ENCODE peak calls at places on chromosome 14, in seven cellular contexts. A, Q, E, P, J, M and Z are unnamed samples.

GRCh38 chr14:22848391-22849164 is 12.2 kb downstream of the MMP14 start:
- DNase-seq in Q (peak; percentile 75), J (peak; percentile 98), P (peak; percentile 61), M (peak; percentile 82), A (no peak), E (peak; percentile 93), Z (peak; percentile 98)

GRCh38 chr14:91410781-91411536 is 6.7 kb downstream of the CCDC88C start:
- DNase-seq in P (no peak), M (no peak), J (no peak), E (no peak), Q (no peak), A (no peak), Z (no peak)

GRCh38 chr14:89308232-89308959 is 108.6 kb downstream of the FOXN3 start:
- DNase-seq in P (peak; percentile 44), Q (no peak), M (no peak), E (no peak), J (peak; percentile 35), A (no peak), Z (peak; percentile 40)

GRCh38 chr14:72513994-72514659 is 379.8 kb downstream of the DPF3 start:
- DNase-seq in M (no peak), A (peak; percentile 22), E (no peak), Q (no peak), J (peak; percentile 69), P (no peak), Z (peak; percentile 63)

GRCh38 chr14:40850191-40850590 is 756.5 kb upstream of the LRFN5 start:
- DNase-seq in M (no peak), E (no peak), P (no peak), J (no peak), Q (no peak), A (no peak), Z (no peak)

GRCh38 chr14:20684662-20685456 is 499 bp downstream of the RNASE4 start:
- DNase-seq in M (no peak), E (no peak), A (no peak), J (peak; percentile 74), P (no peak), Q (peak; percentile 77), Z (no peak)

GRCh38 chr14:55109846-55110245 is 19.2 kb upstream of the LGALS3 start:
- DNase-seq in J (no peak), Q (no peak), M (no peak), E (no peak), A (no peak), P (no peak), Z (no peak)

GRCh38 chr14:72476657-72477499 is 417.0 kb downstream of the DPF3 start:
- DNase-seq in E (no peak), M (peak; percentile 66), P (no peak), Q (no peak), A (peak; percentile 98), J (peak; percentile 30), Z (no peak)

GRCh38 chr14:74459289-74459946 is 33.4 kb upstream of the SYNDIG1L start:
- DNase-seq in Q (no peak), A (no peak), E (no peak), P (peak; percentile 54), M (peak; percentile 11), J (peak; percentile 65), Z (peak; percentile 72)

GRCh38 chr14:102231476-102232347 is 73.3 kb downstream of the MOK start:
- DNase-seq in M (no peak), J (no peak), Q (no peak), A (no peak), P (no peak), E (peak; percentile 70), Z (no peak)

GRCh38 chr14:88835661-88836060 is 11.2 kb downstream of the TTC8 start:
- DNase-seq in A (no peak), J (peak; percentile 20), M (no peak), P (no peak), Q (no peak), E (no peak), Z (no peak)

GRCh38 chr14:56581041-56581727 is 1.6 kb downstream of the TMEM260 start:
- DNase-seq in M (no peak), E (no peak), P (no peak), A (no peak), J (no peak), Q (no peak), Z (no peak)

GRCh38 chr14:58129208-58129607 is 22.8 kb downstream of the ARMH4 start:
- DNase-seq in P (no peak), A (no peak), J (no peak), M (no peak), E (no peak), Q (no peak), Z (no peak)

GRCh38 chr14:29896354-29896768 is 31.3 kb downstream of the PRKD1 start:
- DNase-seq in E (no peak), J (no peak), M (no peak), Q (no peak), P (no peak), A (no peak), Z (no peak)

GRCh38 chr14:87449016-87449415 is 544.0 kb downstream of the GALC start:
- DNase-seq in M (no peak), E (no peak), J (no peak), A (no peak), P (no peak), Q (no peak), Z (no peak)

GRCh38 chr14:84937044-84937443 is 592.9 kb upstream of the FLRT2 start:
- DNase-seq in J (no peak), A (no peak), Q (no peak), E (no peak), P (no peak), M (no peak), Z (no peak)

GRCh38 chr14:83867871-83868270 is 1662.1 kb upstream of the FLRT2 start:
- DNase-seq in E (no peak), Q (no peak), J (no peak), P (no peak), M (no peak), A (no peak), Z (peak; percentile 1)

GRCh38 chr14:96181188-96181762 is 23.4 kb upstream of the BDKRB2 start:
- DNase-seq in A (no peak), J (no peak), E (no peak), Q (no peak), P (no peak), M (no peak), Z (no peak)

GRCh38 chr14:77590845-77591506 is 25.5 kb downstream of the SPTLC2 start:
- DNase-seq in M (no peak), A (no peak), J (no peak), Q (no peak), P (no peak), E (no peak), Z (no peak)

GRCh38 chr14:75204106-75204505 is 27.7 kb upstream of the TMED10 start:
- DNase-seq in A (no peak), J (peak; percentile 44), E (no peak), P (no peak), Q (peak; percentile 61), M (peak; percentile 39), Z (no peak)

GRCh38 chr14:101636081-101636560 is 74.8 kb downstream of the DIO3 start:
- DNase-seq in M (no peak), E (no peak), J (no peak), Q (no peak), A (no peak), P (no peak), Z (no peak)

GRCh38 chr14:26128931-26129674 is 468.7 kb downstream of the NOVA1 start:
- DNase-seq in P (no peak), A (no peak), M (no peak), Q (no peak), E (no peak), J (peak; percentile 53), Z (peak; percentile 29)

GRCh38 chr14:22882529-22883190 is 362 bp upstream of the REM2 start:
- DNase-seq in A (no peak), P (peak; percentile 45), J (peak; percentile 39), Q (no peak), E (no peak), M (no peak), Z (peak; percentile 49)

GRCh38 chr14:72849222-72849621 is 44.7 kb downstream of the DPF3 start:
- DNase-seq in Q (no peak), J (no peak), E (no peak), P (no peak), A (no peak), M (no peak), Z (no peak)

GRCh38 chr14:105852378-105853088 is 326.1 kb downstream of the TMEM121 start:
- DNase-seq in P (no peak), M (no peak), Q (no peak), A (no peak), E (peak; percentile 67), J (no peak), Z (no peak)

GRCh38 chr14:61567838-61568571 is 127.3 kb upstream of the HIF1A start:
- DNase-seq in J (no peak), Q (no peak), P (no peak), M (no peak), E (no peak), A (no peak), Z (no peak)

GRCh38 chr14:102539544-102540309 is 30.2 kb upstream of the ANKRD9 start:
- DNase-seq in A (no peak), P (no peak), M (no peak), Q (no peak), E (no peak), J (peak; percentile 97), Z (peak; percentile 98)

GRCh38 chr14:52267501-52268190 is at the start of gene PTGDR:
- DNase-seq in M (no peak), P (no peak), A (no peak), Q (no peak), J (peak; percentile 16), E (peak; percentile 75), Z (peak; percentile 27)

GRCh38 chr14:22588419-22589095 is 467 bp downstream of the DAD1 start:
- DNase-seq in P (no peak), Q (no peak), A (no peak), E (no peak), J (no peak), M (no peak), Z (no peak)

DNA sequence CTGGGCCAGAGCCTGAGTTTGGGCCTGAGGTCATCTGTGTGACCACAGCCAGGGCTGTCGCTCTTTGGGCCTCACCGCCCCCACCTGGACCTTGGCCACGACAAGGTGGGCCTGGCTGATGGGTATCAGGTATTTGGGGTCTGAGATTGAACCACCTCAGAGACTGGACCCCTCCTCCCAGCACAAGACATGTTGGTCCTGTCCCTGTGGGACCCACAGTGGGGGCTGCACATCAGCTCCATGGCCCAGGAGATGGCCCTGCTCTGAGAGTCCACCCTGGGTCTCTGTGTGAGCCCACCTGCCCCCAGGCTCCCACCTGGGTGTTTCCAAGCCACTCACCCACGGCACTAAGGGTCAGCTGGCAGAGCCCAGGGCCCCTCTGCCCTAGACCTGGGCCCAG is 20.6 kb downstream of the BEGAIN start:
- DNase-seq in E (no peak), M (no peak), Q (no peak), P (no peak), A (no peak), J (no peak), Z (no peak)
- H3K4me3 ChIP-seq in E (no peak overlapping the region), M (no peak overlapping the region), Q (no peak overlapping the region), P (peak overlapping the region; percentile 68), A (no peak overlapping the region), J (no peak overlapping the region), Z (no peak overlapping the region)

GRCh38 chr14:38536376-38537038 is 280.6 kb upstream of the CLEC14A start:
- DNase-seq in M (no peak), Q (no peak), A (no peak), J (peak; percentile 18), E (no peak), P (no peak), Z (peak; percentile 11)
- H3K4me3 ChIP-seq in M (no peak overlapping the region), Q (no peak overlapping the region), A (no peak overlapping the region), J (no peak overlapping the region), E (no peak overlapping the region), P (no peak overlapping the region), Z (no peak overlapping the region)

GRCh38 chr14:47675489-47676300 is at the start of gene MDGA2:
- DNase-seq in J (no peak), A (no peak), Q (no peak), P (no peak), E (peak; percentile 64), M (no peak), Z (peak; percentile 21)
- H3K4me3 ChIP-seq in J (no peak within 1 kb of the TSS), A (peak within 1 kb of the TSS; percentile 41), Q (peak within 1 kb of the TSS; percentile 24), P (no peak within 1 kb of the TSS), E (no peak within 1 kb of the TSS), M (no peak within 1 kb of the TSS), Z (peak within 1 kb of the TSS; percentile 60)

GRCh38 chr14:71267691-71268090 is 360.4 kb downstream of the PCNX1 start:
- DNase-seq in J (no peak), A (no peak), Q (no peak), P (no peak), M (no peak), E (no peak), Z (no peak)
- H3K4me3 ChIP-seq in J (no peak overlapping the region), A (peak overlapping the region; percentile 36), Q (no peak overlapping the region), P (peak overlapping the region; percentile 34), M (no peak overlapping the region), E (no peak overlapping the region), Z (no peak overlapping the region)